ENCODE peak calls at places on chromosomes 1 and 21, in nine cellular contexts. C is fibroblast of mammary gland; H is fibroblast of pulmonary artery; O is transverse colon; A is foreskin fibroblast; B is CD8-positive, alpha-beta memory T cell; J is right atrium auricular region; K is Peyer's patch; L is AG04450. X is an unnamed sample.

GRCh38 chr1:186511761-186512637 is 51.1 kb upstream of the PDC start:
- DNase-seq in C (no peak), H (no peak), O (peak), A (no peak), B (no peak), J (no peak), K (no peak), L (no peak), X (peak)

GRCh38 chr1:212286437-212287131 is 1.4 kb downstream of the PPP2R5A start:
- DNase-seq in C (peak), H (peak), O (no peak), A (no peak), B (no peak), J (no peak), K (no peak), L (no peak), X (peak)

GRCh38 chr1:113320272-113320671 is 70.0 kb upstream of the MAGI3 start:
- DNase-seq in C (peak), H (no peak), O (no peak), A (no peak), B (no peak), J (no peak), K (no peak), L (no peak), X (no peak)

GRCh38 chr1:107401704-107402103 is 260.9 kb downstream of the NTNG1 start:
- DNase-seq in C (no peak), H (no peak), O (no peak), A (no peak), B (no peak), J (no peak), K (no peak), L (no peak), X (no peak)

GRCh38 chr1:47758341-47759237 is 238.6 kb downstream of the TRABD2B start:
- DNase-seq in C (peak), H (peak), O (no peak), A (no peak), B (no peak), J (no peak), K (peak), L (no peak), X (no peak)

GRCh38 chr1:2449636-2450454 is 26.2 kb upstream of the PLCH2 start:
- DNase-seq in C (no peak), H (no peak), O (no peak), A (no peak), B (no peak), J (no peak), K (no peak), L (no peak), X (no peak)

GRCh38 chr1:65213271-65213905 is 65.4 kb downstream of the AK4 start:
- DNase-seq in C (no peak), H (no peak), O (no peak), A (no peak), B (no peak), J (no peak), K (no peak), L (no peak), X (no peak)

GRCh38 chr21:26169611-26170470 is 729 bp downstream of the APP start:
- DNase-seq in C (peak), H (peak), O (peak), A (peak), B (no peak), J (peak), K (peak), L (no peak), X (peak)

GRCh38 chr1:226425431-226426031 is 17.6 kb upstream of the PARP1 start:
- DNase-seq in C (peak), H (no peak), O (no peak), A (no peak), B (peak), J (no peak), K (no peak), L (no peak), X (no peak)

GRCh38 chr1:243471026-243471685 is 215.3 kb downstream of the SDCCAG8 start:
- DNase-seq in C (no peak), H (no peak), O (no peak), A (no peak), B (no peak), J (no peak), K (no peak), L (no peak), X (no peak)

GRCh38 chr1:179036844-179037465 is 11.3 kb downstream of the FAM20B start:
- DNase-seq in C (peak), H (no peak), O (no peak), A (no peak), B (no peak), J (no peak), K (no peak), L (no peak), X (no peak)

GRCh38 chr1:8182034-8182761 is 135.7 kb upstream of the SLC45A1 start:
- DNase-seq in C (peak), H (peak), O (peak), A (peak), B (peak), J (no peak), K (no peak), L (no peak), X (no peak)

GRCh38 chr21:46229133-46229922 is 754 bp upstream of the LSS start:
- DNase-seq in C (no peak), H (no peak), O (no peak), A (no peak), B (no peak), J (no peak), K (no peak), L (no peak), X (no peak)

GRCh38 chr1:158113759-158114127 is 67.0 kb upstream of the CD1D start:
- DNase-seq in C (no peak), H (no peak), O (no peak), A (no peak), B (no peak), J (no peak), K (no peak), L (no peak), X (no peak)

GRCh38 chr1:166489670-166490436 is 323.1 kb upstream of the FAM78B start:
- DNase-seq in C (peak), H (no peak), O (peak), A (no peak), B (peak), J (no peak), K (peak), L (no peak), X (peak)

GRCh38 chr1:181777812-181778211 is 283.7 kb downstream of the ZNF648 start:
- DNase-seq in C (no peak), H (no peak), O (no peak), A (no peak), B (no peak), J (no peak), K (no peak), L (no peak), X (no peak)

GRCh38 chr21:46062471-46063211 is 35.3 kb upstream of the COL6A2 start:
- DNase-seq in C (peak), H (no peak), O (no peak), A (no peak), B (no peak), J (peak), K (peak), L (no peak), X (no peak)

GRCh38 chr1:87171199-87171598 is 157.5 kb upstream of the LMO4 start:
- DNase-seq in C (no peak), H (no peak), O (no peak), A (no peak), B (no peak), J (no peak), K (no peak), L (no peak), X (no peak)

GRCh38 chr1:163231385-163231784 is 28.7 kb upstream of the RGS5 start:
- DNase-seq in C (peak), H (peak), O (no peak), A (peak), B (no peak), J (no peak), K (no peak), L (peak), X (no peak)

GRCh38 chr21:45330075-45330781 is 42.5 kb upstream of the POFUT2 start:
- DNase-seq in C (peak), H (peak), O (peak), A (peak), B (no peak), J (no peak), K (peak), L (peak), X (no peak)

GRCh38 chr1:105914403-105914802 is 1142.1 kb upstream of the PRMT6 start:
- DNase-seq in C (no peak), H (no peak), O (no peak), A (no peak), B (no peak), J (no peak), K (no peak), L (no peak), X (no peak)

GRCh38 chr1:185369786-185370185 is 52.7 kb upstream of the IVNS1ABP start:
- DNase-seq in C (peak), H (no peak), O (no peak), A (no peak), B (no peak), J (no peak), K (no peak), L (no peak), X (no peak)

GRCh38 chr21:31254131-31254530 is 89.9 kb downstream of the TIAM1 start:
- DNase-seq in C (no peak), H (no peak), O (no peak), A (no peak), B (no peak), J (no peak), K (no peak), L (no peak), X (no peak)

GRCh38 chr1:145827966-145828365 is 4.0 kb downstream of the POLR3C start:
- DNase-seq in C (no peak), H (no peak), O (no peak), A (no peak), B (no peak), J (no peak), K (no peak), L (no peak), X (no peak)

GRCh38 chr1:28172690-28173150 is 3.8 kb downstream of the PTAFR start:
- DNase-seq in C (no peak), H (peak), O (peak), A (no peak), B (peak), J (no peak), K (no peak), L (no peak), X (peak)

GRCh38 chr21:14526816-14527689 is 19.1 kb downstream of the SAMSN1 start:
- DNase-seq in C (no peak), H (no peak), O (no peak), A (no peak), B (no peak), J (no peak), K (no peak), L (no peak), X (no peak)

GRCh38 chr1:171310661-171311087 is 3.3 kb upstream of the FMO4 start:
- DNase-seq in C (no peak), H (peak), O (no peak), A (no peak), B (no peak), J (no peak), K (no peak), L (no peak), X (no peak)

GRCh38 chr1:219401723-219402431 is 211.0 kb downstream of the ZC3H11B start:
- DNase-seq in C (no peak), H (no peak), O (no peak), A (no peak), B (no peak), J (no peak), K (no peak), L (no peak), X (no peak)

GRCh38 chr1:101371259-101371658 is 134.4 kb downstream of the S1PR1 start:
- DNase-seq in C (peak), H (peak), O (no peak), A (peak), B (no peak), J (no peak), K (no peak), L (peak), X (no peak)

GRCh38 chr1:152029144-152029936 is 7.5 kb downstream of the S100A11 start:
- DNase-seq in C (peak), H (peak), O (no peak), A (peak), B (no peak), J (no peak), K (no peak), L (no peak), X (no peak)

GRCh38 chr1:230029244-230029643 is 37.8 kb upstream of the GALNT2 start:
- DNase-seq in C (no peak), H (no peak), O (peak), A (no peak), B (no peak), J (no peak), K (no peak), L (no peak), X (peak)

GRCh38 chr1:229718177-229718576 is 92.1 kb downstream of the URB2 start:
- DNase-seq in C (no peak), H (no peak), O (no peak), A (no peak), B (no peak), J (no peak), K (no peak), L (no peak), X (no peak)

GRCh38 chr1:180080439-180080838 is 74.2 kb upstream of the QSOX1 start:
- DNase-seq in C (no peak), H (no peak), O (no peak), A (no peak), B (no peak), J (no peak), K (no peak), L (no peak), X (no peak)

GRCh38 chr1:62394646-62395045 is 42.2 kb upstream of the USP1 start:
- DNase-seq in C (no peak), H (no peak), O (no peak), A (no peak), B (no peak), J (no peak), K (no peak), L (no peak), X (no peak)

GRCh38 chr21:21002137-21002536 is 3.9 kb downstream of the NCAM2 start:
- DNase-seq in C (no peak), H (no peak), O (no peak), A (no peak), B (no peak), J (no peak), K (no peak), L (no peak), X (no peak)

GRCh38 chr1:6624712-6625578 is at the start of gene THAP3:
- DNase-seq in C (peak), H (peak), O (peak), A (peak), B (peak), J (peak), K (peak), L (no peak), X (peak)

GRCh38 chr1:12574757-12575139 is 43.3 kb downstream of the DHRS3 start:
- DNase-seq in C (no peak), H (no peak), O (no peak), A (no peak), B (no peak), J (no peak), K (no peak), L (no peak), X (no peak)

GRCh38 chr1:54498383-54499096 is 49.5 kb upstream of the ACOT11 start:
- DNase-seq in C (no peak), H (no peak), O (no peak), A (no peak), B (no peak), J (no peak), K (no peak), L (no peak), X (no peak)

GRCh38 chr1:54501849-54502248 is 46.2 kb upstream of the ACOT11 start:
- DNase-seq in C (no peak), H (no peak), O (no peak), A (no peak), B (no peak), J (no peak), K (no peak), L (no peak), X (no peak)

GRCh38 chr1:54500030-54500389 is 48.0 kb upstream of the ACOT11 start:
- DNase-seq in C (no peak), H (no peak), O (peak), A (no peak), B (no peak), J (no peak), K (no peak), L (no peak), X (no peak)

GRCh38 chr1:54497338-54497737 is 50.7 kb upstream of the ACOT11 start:
- DNase-seq in C (no peak), H (no peak), O (no peak), A (no peak), B (no peak), J (no peak), K (no peak), L (no peak), X (no peak)

DNA sequence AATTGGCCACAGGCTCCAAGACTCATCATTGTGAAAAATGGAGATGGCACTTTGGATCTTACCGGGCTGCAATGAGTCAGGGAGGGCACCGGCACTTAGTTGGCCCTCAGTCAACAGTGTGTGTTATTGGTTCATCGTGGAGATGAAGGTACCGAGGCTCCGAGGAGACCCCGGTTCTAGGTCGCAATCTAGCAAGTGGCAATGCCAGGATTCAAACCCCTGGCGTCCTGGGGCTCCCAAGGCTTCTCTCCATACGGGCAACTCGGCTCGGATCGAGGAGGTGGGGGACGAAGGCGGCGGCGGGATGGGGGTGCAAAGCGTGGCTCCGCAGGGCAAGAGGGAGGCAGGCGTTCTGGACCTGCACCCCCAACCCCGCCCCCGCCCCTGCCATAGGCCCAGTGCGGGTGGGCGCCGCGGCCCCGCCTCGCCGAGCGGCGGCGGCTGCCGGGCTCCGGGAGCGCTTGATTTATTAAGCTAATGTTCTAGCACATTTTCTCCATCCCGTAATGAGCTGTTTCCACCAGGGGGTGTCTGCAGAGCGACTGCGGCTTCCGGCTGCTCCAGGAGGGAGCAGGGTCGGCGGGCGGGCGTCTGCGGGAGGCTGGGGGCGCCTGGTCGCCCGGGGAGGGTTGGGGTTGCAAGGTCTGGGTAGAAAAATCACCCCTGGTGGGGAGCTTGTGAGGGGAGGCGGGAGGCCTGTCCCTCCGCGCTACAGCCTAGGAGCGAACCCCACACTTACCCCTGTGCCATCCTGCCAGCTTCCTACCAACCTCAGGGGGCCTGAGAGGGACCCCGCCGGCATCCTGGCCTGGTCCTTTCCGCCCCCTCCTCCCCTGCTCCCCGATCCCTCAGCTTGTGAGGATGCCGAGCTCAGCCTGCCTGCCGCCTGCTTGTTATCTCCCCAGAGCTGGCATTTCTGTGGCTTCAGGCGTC is 48.7 kb upstream of the ACOT11 start:
- DNase-seq in C (peak), H (peak), O (peak), A (peak), B (peak), J (no peak), K (peak), L (no peak), X (no peak)
- H3K4me3 ChIP-seq in C (peak), H (peak), O (peak), A (peak), B (peak), J (peak), K (peak), L (peak), X (peak)

DNA sequence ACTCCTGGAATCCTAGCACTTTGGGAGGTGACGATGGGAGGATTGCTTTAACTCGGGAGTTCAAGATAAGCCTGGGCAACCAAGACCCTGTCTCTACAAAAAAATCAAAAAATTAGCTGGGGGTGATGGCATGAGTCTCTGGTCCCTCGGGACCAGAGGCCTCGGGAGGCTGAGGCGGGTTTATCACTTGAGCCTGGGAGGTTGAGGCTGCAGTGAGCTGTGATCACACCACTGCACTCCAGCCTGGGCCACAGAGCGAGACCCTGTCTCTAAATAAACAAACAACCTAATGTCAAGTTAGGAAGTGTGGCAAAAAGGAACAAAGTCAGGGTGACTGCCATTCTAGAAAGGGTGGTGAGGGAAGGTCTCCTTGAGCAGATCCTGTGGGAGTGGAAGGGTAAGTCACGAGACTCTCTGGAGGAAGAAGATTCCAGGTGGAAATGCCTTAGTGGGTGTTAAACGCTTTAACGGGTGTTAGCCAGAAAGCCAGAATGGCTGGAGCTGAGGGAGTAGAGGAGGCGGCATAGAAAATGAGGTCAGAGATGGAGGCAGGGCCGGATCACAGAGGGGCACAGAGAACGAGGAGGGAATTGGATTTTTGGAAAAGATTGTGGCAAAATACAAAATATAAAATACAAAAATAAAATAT is 62.2 kb upstream of the ATP5PO start:
- DNase-seq in C (no peak), H (no peak), O (no peak), A (no peak), B (no peak), J (no peak), K (no peak), L (no peak), X (peak)
- H3K4me3 ChIP-seq in C (no peak), H (no peak), O (no peak), A (no peak), B (no peak), J (no peak), K (no peak), L (no peak), X (no peak)

GRCh38 chr1:193433599-193433998 is 247.2 kb upstream of the B3GALT2 start:
- DNase-seq in C (no peak), H (no peak), O (no peak), A (no peak), B (no peak), J (no peak), K (no peak), L (no peak), X (no peak)
- H3K4me3 ChIP-seq in C (no peak), H (no peak), O (no peak), A (no peak), B (no peak), J (no peak), K (no peak), L (no peak), X (no peak)

GRCh38 chr1:201750934-201751333 is 78.0 kb upstream of the IPO9 start:
- DNase-seq in C (peak), H (peak), O (no peak), A (peak), B (no peak), J (no peak), K (no peak), L (no peak), X (no peak)
- H3K4me3 ChIP-seq in C (no peak), H (no peak), O (no peak), A (no peak), B (no peak), J (no peak), K (no peak), L (no peak), X (no peak)

GRCh38 chr1:61120998-61121397 is 38.6 kb downstream of the NFIA start:
- DNase-seq in C (peak), H (peak), O (no peak), A (peak), B (no peak), J (no peak), K (no peak), L (no peak), X (no peak)
- H3K4me3 ChIP-seq in C (no peak), H (peak), O (no peak), A (no peak), B (no peak), J (peak), K (no peak), L (no peak), X (no peak)

GRCh38 chr1:35573198-35573775 is at the start of gene TFAP2E:
- DNase-seq in C (peak), H (peak), O (peak), A (peak), B (no peak), J (no peak), K (no peak), L (no peak), X (peak)

GRCh38 chr1:35572296-35572695 is 818 bp upstream of the TFAP2E start:
- DNase-seq in C (no peak), H (no peak), O (no peak), A (no peak), B (no peak), J (no peak), K (no peak), L (no peak), X (no peak)

GRCh38 chr1:35574655-35575400 is 1.7 kb downstream of the TFAP2E start:
- DNase-seq in C (no peak), H (no peak), O (no peak), A (no peak), B (no peak), J (no peak), K (no peak), L (no peak), X (no peak)

GRCh38 chr1:35575401-35575958 is 2.4 kb downstream of the TFAP2E start:
- DNase-seq in C (no peak), H (no peak), O (no peak), A (no peak), B (no peak), J (no peak), K (no peak), L (no peak), X (no peak)

GRCh38 chr1:35573776-35574654 is 901 bp downstream of the TFAP2E start:
- DNase-seq in C (no peak), H (no peak), O (no peak), A (no peak), B (no peak), J (no peak), K (no peak), L (no peak), X (no peak)
- H3K4me3 ChIP-seq in C (peak), H (peak), O (no peak), A (peak), B (no peak), J (peak), K (no peak), L (no peak), X (peak)

GRCh38 chr21:39346671-39347327 is 2.1 kb downstream of the HMGN1 start:
- DNase-seq in C (no peak), H (no peak), O (no peak), A (no peak), B (no peak), J (no peak), K (no peak), L (no peak), X (no peak)
- H3K4me3 ChIP-seq in C (no peak), H (peak), O (no peak), A (peak), B (peak), J (no peak), K (no peak), L (peak), X (no peak)

X was measured in colonic mucosa.